ENCODE peak calls at places on chromosomes 6 and 20, in nine cellular contexts. H is psoas muscle, J is astrocyte of the spinal cord, F is GM23338, E is aorta, S is brain microvascular endothelial cell, P is cardiac fibroblast, W is Panc1, X is neuronal stem cell. M is an unnamed sample.

GRCh38 chr20:41411458-41411857 is 44.8 kb upstream of the EMILIN3 start:
- DNase-seq in H (no peak), J (peak; percentile 39), F (peak; percentile 28), E (no peak), S (no peak), P (peak; percentile 64), W (no peak), X (no peak), M (peak; percentile 48)

GRCh38 chr6:137171824-137172733 is 1.4 kb downstream of the IL22RA2 start:
- DNase-seq in H (no peak), J (no peak), F (peak; percentile 32), E (no peak), S (no peak), P (no peak), W (no peak), X (no peak), M (no peak)

GRCh38 chr6:7479801-7480266 is 61.6 kb upstream of the DSP start:
- DNase-seq in H (no peak), J (no peak), F (no peak), E (no peak), S (no peak), P (peak; percentile 83), W (no peak), X (no peak), M (peak; percentile 6)

GRCh38 chr6:39791850-39792500 is at the start of gene DAAM2:
- DNase-seq in H (peak; percentile 74), J (peak; percentile 42), F (peak; percentile 66), E (peak; percentile 73), S (no peak), P (peak; percentile 75), W (no peak), X (peak; percentile 43), M (peak; percentile 22)

GRCh38 chr6:159002432-159003160 is 2.6 kb upstream of the RSPH3 start:
- DNase-seq in H (peak; percentile 16), J (peak; percentile 27), F (peak; percentile 32), E (no peak), S (peak; percentile 55), P (peak; percentile 24), W (peak; percentile 13), X (no peak), M (no peak)

GRCh38 chr20:38728911-38729642 is 4.8 kb downstream of the SLC32A1 start:
- DNase-seq in H (no peak), J (no peak), F (peak; percentile 96), E (no peak), S (no peak), P (no peak), W (no peak), X (no peak), M (no peak)

GRCh38 chr20:24692429-24693190 is 223.2 kb downstream of the SYNDIG1 start:
- DNase-seq in H (no peak), J (no peak), F (no peak), E (no peak), S (no peak), P (no peak), W (no peak), X (no peak), M (no peak)

GRCh38 chr6:11172501-11173337 is 59.7 kb downstream of the NEDD9 start:
- DNase-seq in H (peak; percentile 69), J (peak; percentile 53), F (peak; percentile 88), E (peak; percentile 77), S (peak; percentile 55), P (peak; percentile 63), W (peak; percentile 43), X (peak; percentile 73), M (peak; percentile 71)

GRCh38 chr6:34338811-34339210 is 53.7 kb downstream of the NUDT3 start:
- DNase-seq in H (no peak), J (no peak), F (no peak), E (no peak), S (no peak), P (no peak), W (no peak), X (no peak), M (no peak)

DNA sequence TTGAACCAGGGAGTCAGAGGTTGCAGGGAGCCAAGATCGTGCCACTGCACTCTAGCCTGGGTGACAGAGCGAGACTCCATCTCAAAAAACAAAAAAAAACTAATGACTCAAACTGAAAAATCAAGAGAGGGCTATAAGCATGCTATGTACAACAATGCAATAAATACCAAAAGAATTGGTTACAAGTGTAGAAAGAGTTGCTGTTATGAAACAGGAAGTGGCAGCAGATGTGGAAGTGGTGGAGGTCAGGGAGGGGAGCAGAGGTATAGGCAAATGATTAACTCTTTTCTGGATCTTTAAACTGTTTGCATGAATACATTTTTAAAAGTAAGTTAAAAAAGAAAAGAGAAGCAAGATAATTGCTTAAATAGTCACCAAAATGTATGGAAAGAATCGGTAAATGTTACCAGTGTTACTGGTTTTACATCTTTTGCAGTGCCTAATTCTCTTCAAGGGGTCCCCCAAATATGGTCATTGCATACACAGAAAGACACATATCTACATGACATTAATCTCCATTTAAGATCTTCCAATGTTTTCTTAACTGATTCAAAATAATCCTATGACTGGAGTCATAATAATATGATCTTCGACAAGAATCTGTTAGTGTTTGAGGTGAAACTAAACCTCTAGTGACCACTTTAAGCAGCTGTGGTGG is 15.0 kb downstream of the CALHM6 start:
- DNase-seq in H (no peak), J (no peak), F (no peak), E (no peak), S (no peak), P (no peak), W (no peak), X (no peak), M (no peak)
- H3K4me3 ChIP-seq in H (no peak overlapping the region), J (no peak overlapping the region), F (no peak overlapping the region), E (no peak overlapping the region), S (no peak overlapping the region), P (no peak overlapping the region), W (no peak overlapping the region), X (no peak overlapping the region), M (no peak overlapping the region)

DNA sequence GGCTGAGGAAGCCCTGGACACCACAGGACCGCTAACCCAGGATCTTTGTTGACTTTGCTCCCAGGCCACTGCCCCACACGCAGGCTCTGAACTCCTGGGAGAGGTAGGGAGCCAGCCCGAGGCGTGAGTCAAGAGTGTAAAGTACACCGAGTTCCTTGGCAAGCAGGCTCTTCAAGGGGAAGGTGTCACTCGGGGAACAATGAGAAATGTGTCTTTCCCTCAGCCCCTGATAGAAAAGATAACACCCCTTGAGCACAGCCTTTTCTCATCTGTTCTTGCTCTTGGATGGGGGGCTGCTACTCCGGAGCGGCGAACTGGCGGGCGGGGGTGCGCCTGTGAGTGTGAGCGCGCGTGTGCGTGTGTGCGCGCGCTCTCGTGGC is 460 bp upstream of the EDN3 start:
- DNase-seq in H (no peak), J (no peak), F (peak; percentile 14), E (no peak), S (no peak), P (no peak), W (no peak), X (no peak), M (no peak)
- H3K4me3 ChIP-seq in H (no peak overlapping the region), J (no peak overlapping the region), F (peak overlapping the region; percentile 65), E (no peak overlapping the region), S (no peak overlapping the region), P (no peak overlapping the region), W (no peak overlapping the region), X (peak overlapping the region; percentile 33), M (no peak overlapping the region)

DNA sequence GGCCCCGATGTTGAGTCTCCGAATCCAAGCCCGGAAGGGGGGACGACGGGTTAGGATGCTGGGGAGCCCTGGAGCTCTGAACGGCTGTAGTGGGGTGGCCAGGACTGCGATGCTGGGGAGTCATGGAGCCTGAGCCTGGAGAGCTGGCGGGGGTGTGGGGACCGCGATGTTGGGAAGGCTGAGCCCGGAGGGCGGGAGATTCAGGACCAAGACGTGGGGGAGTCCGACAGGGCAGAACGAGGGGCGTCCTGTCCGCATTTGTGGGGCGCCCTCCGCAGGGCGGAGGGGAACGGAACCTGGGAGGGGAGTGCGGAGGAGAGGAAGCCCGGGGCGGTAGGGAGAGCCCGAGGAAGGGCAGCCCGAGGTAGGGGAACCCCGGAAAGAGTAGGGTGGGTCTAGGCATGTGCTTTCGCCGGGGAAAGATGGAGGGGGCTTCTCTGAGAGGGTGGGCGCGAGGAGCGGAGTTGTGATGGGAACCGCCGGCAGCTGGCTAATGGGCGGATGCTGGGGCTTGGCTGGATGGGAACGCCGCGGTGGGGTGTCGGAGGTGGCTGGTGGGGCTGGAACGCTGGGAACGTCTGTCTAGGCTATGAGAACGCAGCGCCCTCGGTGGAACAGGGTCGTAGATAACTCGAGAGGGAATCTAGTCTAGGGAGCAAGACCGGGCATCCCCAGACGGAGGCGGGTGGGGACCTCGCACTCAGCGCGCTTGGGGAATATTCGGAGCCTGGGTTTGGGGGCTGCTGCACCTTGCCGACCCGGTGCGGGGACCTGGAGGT is 681 bp downstream of the PAQR8 start:
- DNase-seq in H (peak; percentile 17), J (peak; percentile 15), F (peak; percentile 77), E (peak; percentile 58), S (peak; percentile 6), P (peak; percentile 8), W (no peak), X (peak; percentile 27), M (peak; percentile 18)
- H3K4me3 ChIP-seq in H (peak overlapping the region; percentile 73), J (peak overlapping the region; percentile 76), F (peak overlapping the region; percentile 98), E (peak overlapping the region; percentile 86), S (peak overlapping the region; percentile 80), P (peak overlapping the region; percentile 75), W (peak overlapping the region; percentile 77), X (peak overlapping the region; percentile 98), M (peak overlapping the region; percentile 78)

GRCh38 chr6:96925290-96925687 is 761 bp downstream of the KLHL32 start:
- DNase-seq in H (no peak), J (no peak), F (no peak), E (no peak), S (no peak), P (no peak), W (no peak), X (no peak), M (no peak)

GRCh38 chr6:96927660-96928059 is 3.1 kb downstream of the KLHL32 start:
- DNase-seq in H (no peak), J (no peak), F (no peak), E (no peak), S (no peak), P (no peak), W (no peak), X (no peak), M (no peak)

GRCh38 chr6:96923871-96924493 is 546 bp upstream of the KLHL32 start:
- DNase-seq in H (no peak), J (no peak), F (no peak), E (no peak), S (no peak), P (peak; percentile 12), W (no peak), X (no peak), M (peak; percentile 14)

GRCh38 chr6:96926425-96926824 is 1.9 kb downstream of the KLHL32 start:
- DNase-seq in H (no peak), J (no peak), F (no peak), E (no peak), S (no peak), P (no peak), W (no peak), X (no peak), M (no peak)

DNA sequence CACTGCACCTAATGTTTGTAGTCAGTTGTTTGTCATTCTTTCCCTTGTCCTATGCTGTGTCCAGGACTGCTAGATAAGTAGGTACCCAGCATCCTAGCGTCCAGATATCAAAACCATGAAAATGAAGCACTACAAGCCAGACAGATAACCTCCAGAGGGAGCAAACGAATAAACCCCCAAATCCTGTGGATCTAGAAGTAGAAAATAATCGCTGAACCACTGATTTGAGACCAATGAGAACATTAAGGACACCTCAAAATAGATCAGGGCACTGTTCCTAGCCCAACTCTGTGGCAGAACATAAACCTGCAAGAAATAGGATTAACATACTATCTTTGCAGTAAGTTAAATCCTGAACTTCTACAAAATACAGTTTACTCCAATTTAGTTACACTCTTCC is 1.1 kb upstream of the KLHL32 start:
- DNase-seq in H (no peak), J (no peak), F (no peak), E (no peak), S (no peak), P (no peak), W (no peak), X (no peak), M (no peak)
- H3K4me3 ChIP-seq in H (peak overlapping the region; percentile 76), J (no peak overlapping the region), F (peak overlapping the region; percentile 92), E (no peak overlapping the region), S (no peak overlapping the region), P (no peak overlapping the region), W (no peak overlapping the region), X (no peak overlapping the region), M (no peak overlapping the region)